ENCODE peak calls at places on chromosomes 7 and 10, in nine cellular contexts. P, B, T, C, W, M, R, O and A are unnamed samples.
A peak's percentile ranks its signal among the peaks of the same experiment; 100 is the strongest.

GRCh38 chr7:11379641-11380040 is 406.0 kb downstream of the PHF14 start:
- DNase-seq in P (no peak), B (no peak), T (no peak), C (no peak), W (no peak), M (no peak), R (no peak), O (no peak), A (no peak)

GRCh38 chr10:132859084-132859855 is 73.3 kb upstream of the NKX6-2 start:
- DNase-seq in P (no peak), B (no peak), T (no peak), C (no peak), W (no peak), M (no peak), R (no peak), O (no peak), A (no peak)

GRCh38 chr7:6556196-6556595 is 4.9 kb upstream of the GRID2IP start:
- DNase-seq in P (no peak), B (peak; percentile 35), T (no peak), C (no peak), W (no peak), M (no peak), R (no peak), O (no peak), A (no peak)

GRCh38 chr7:44213206-44213871 is 12.6 kb downstream of the YKT6 start:
- DNase-seq in P (no peak), B (peak; percentile 9), T (no peak), C (no peak), W (no peak), M (no peak), R (no peak), O (no peak), A (no peak)

GRCh38 chr7:54394877-54395276 is 147.3 kb upstream of the VSTM2A start:
- DNase-seq in P (no peak), B (no peak), T (no peak), C (no peak), W (no peak), M (no peak), R (no peak), O (no peak), A (no peak)

GRCh38 chr7:158351481-158351880 is 236.1 kb downstream of the PTPRN2 start:
- DNase-seq in P (no peak), B (no peak), T (no peak), C (no peak), W (no peak), M (no peak), R (no peak), O (peak; percentile 1), A (no peak)

GRCh38 chr10:34392641-34393170 is 422.4 kb downstream of the PARD3 start:
- DNase-seq in P (no peak), B (no peak), T (no peak), C (no peak), W (no peak), M (no peak), R (no peak), O (no peak), A (no peak)

GRCh38 chr7:156089222-156089621 is 277.0 kb upstream of the SHH start:
- DNase-seq in P (no peak), B (no peak), T (no peak), C (no peak), W (no peak), M (no peak), R (no peak), O (no peak), A (no peak)

GRCh38 chr7:128299109-128299514 is 44.6 kb downstream of the RBM28 start:
- DNase-seq in P (no peak), B (no peak), T (no peak), C (no peak), W (no peak), M (no peak), R (no peak), O (no peak), A (no peak)

GRCh38 chr10:30719832-30720231 is 90.3 kb upstream of the LYZL2 start:
- DNase-seq in P (no peak), B (no peak), T (no peak), C (no peak), W (peak; percentile 12), M (no peak), R (no peak), O (no peak), A (no peak)

GRCh38 chr10:22713853-22714523 is 390 bp downstream of the PIP4K2A start:
- DNase-seq in P (peak; percentile 6), B (no peak), T (peak; percentile 19), C (no peak), W (peak; percentile 76), M (no peak), R (no peak), O (no peak), A (no peak)